ENCODE peak calls at places on chromosomes 2 and 18, in ten cellular contexts. E is GM12878, C is tibial artery, I is suprapubic skin, L is tibial nerve, D is GM23338, H is HCT116, J is neural progenitor cell, W is PC-3, S is A549. X is an unnamed sample. For H3K4me1, the result is how much of the 10 kb centered on the place peaks cover.

GRCh38 chr2:127790694-127791529 is 20.1 kb downstream of the WDR33 start:
- DNase-seq in J (no peak), H (no peak), D (no peak), L (no peak), I (no peak), W (no peak), C (no peak), S (no peak), E (no peak), X (no peak)

GRCh38 chr2:43142921-43143438 is 83.4 kb downstream of the ZFP36L2 start:
- DNase-seq in W (no peak), C (no peak), E (no peak), J (no peak), H (peak), S (no peak), D (no peak), I (no peak), L (no peak), X (no peak)

GRCh38 chr2:60442608-60443007 is 110.8 kb downstream of the BCL11A start:
- DNase-seq in D (no peak), I (no peak), C (no peak), W (no peak), J (no peak), H (no peak), S (no peak), E (no peak), L (no peak), X (no peak)

GRCh38 chr2:160407393-160408204 is 86.0 kb downstream of the RBMS1 start:
- DNase-seq in J (peak), I (peak), L (no peak), W (peak), D (peak), E (no peak), H (no peak), C (peak), S (peak), X (peak)

GRCh38 chr2:195580156-195580555 is 76.9 kb upstream of the SLC39A10 start:
- DNase-seq in L (no peak), D (no peak), E (no peak), I (no peak), H (no peak), S (no peak), J (no peak), W (no peak), C (no peak), X (no peak)

GRCh38 chr2:113157108-113157896 is 16.5 kb upstream of the PSD4 start:
- DNase-seq in I (no peak), H (no peak), L (no peak), C (peak), D (peak), E (no peak), S (no peak), W (peak), J (peak), X (no peak)

GRCh38 chr2:177998006-177998405 is 74.6 kb downstream of the PDE11A start:
- DNase-seq in I (no peak), J (no peak), E (no peak), H (no peak), D (no peak), S (no peak), C (no peak), L (no peak), W (no peak), X (peak)

GRCh38 chr18:58335821-58336220 is 291.8 kb downstream of the NEDD4L start:
- DNase-seq in H (no peak), I (no peak), J (no peak), L (no peak), D (peak), C (no peak), S (no peak), E (no peak), W (no peak), X (no peak)

GRCh38 chr18:33830210-33830609 is 252.2 kb downstream of the ASXL3 start:
- DNase-seq in W (no peak), C (no peak), H (no peak), L (no peak), J (no peak), D (no peak), I (no peak), S (no peak), E (no peak), X (no peak)

GRCh38 chr2:140502951-140503630 is 1627.7 kb downstream of the LRP1B start:
- DNase-seq in I (no peak), C (no peak), J (no peak), L (no peak), D (no peak), H (no peak), E (no peak), S (no peak), W (peak), X (no peak)

GRCh38 chr18:79440316-79440715 is 44.6 kb downstream of the NFATC1 start:
- DNase-seq in I (no peak), H (no peak), S (no peak), L (no peak), W (no peak), E (no peak), D (no peak), C (no peak), J (no peak), X (no peak)

GRCh38 chr2:224780096-224780495 is 63.9 kb upstream of the CCDC195 start:
- DNase-seq in S (no peak), W (no peak), E (no peak), J (no peak), L (no peak), D (no peak), H (no peak), I (no peak), C (no peak), X (no peak)

GRCh38 chr18:23094411-23095165 is 40.7 kb upstream of the CABLES1 start:
- DNase-seq in D (peak), C (no peak), J (peak), S (no peak), E (no peak), L (no peak), I (no peak), H (no peak), W (no peak), X (no peak)
- H3K27ac ChIP-seq in D (no peak), C (no peak), J (no peak), S (no peak), E (no peak), L (no peak), I (no peak), H (no peak), W (no peak), X (no peak)

GRCh38 chr2:28627722-28628480 is 123.7 kb upstream of the PPP1CB start:
- DNase-seq in D (no peak), W (no peak), J (no peak), H (no peak), C (peak), E (no peak), I (no peak), L (no peak), S (no peak), X (no peak)
- H3K4me1 ChIP-seq in D (under half), W (under half), J (under half), H (under half), C (under half), E (under half), I (under half), L (under half), S (under half), X (under half)

GRCh38 chr18:59916746-59917145 is 16.9 kb downstream of the PMAIP1 start:
- DNase-seq in D (no peak), I (no peak), W (peak), S (no peak), H (no peak), J (no peak), C (no peak), E (no peak), L (no peak), X (peak)

GRCh38 chr18:59915606-59916005 is 15.8 kb downstream of the PMAIP1 start:
- DNase-seq in C (no peak), S (no peak), I (no peak), J (no peak), D (no peak), W (peak), E (no peak), L (no peak), H (no peak), X (peak)

GRCh38 chr18:59917422-59917821 is 17.6 kb downstream of the PMAIP1 start:
- DNase-seq in I (no peak), C (no peak), E (no peak), S (no peak), L (no peak), J (no peak), H (no peak), W (peak), D (peak), X (peak)

GRCh38 chr18:59919026-59919425 is 19.2 kb downstream of the PMAIP1 start:
- DNase-seq in E (no peak), S (no peak), C (no peak), H (no peak), D (no peak), J (no peak), W (no peak), I (no peak), L (no peak), X (peak)

GRCh38 chr18:59918320-59918755 is 18.5 kb downstream of the PMAIP1 start:
- DNase-seq in W (peak), E (peak), C (no peak), S (peak), H (peak), I (no peak), D (no peak), L (no peak), J (peak), X (peak)
- H3K27ac ChIP-seq in W (peak), E (peak), C (no peak), S (peak), H (peak), I (no peak), D (no peak), L (no peak), J (no peak), X (peak)

GRCh38 chr2:12589802-12590320 is 126.9 kb upstream of the TRIB2 start:
- DNase-seq in I (no peak), S (no peak), H (no peak), L (no peak), J (peak), C (no peak), E (no peak), W (no peak), D (no peak), X (no peak)
- H3K4me1 ChIP-seq in I (under half), S (under half), H (under half), L (under half), J (under half), C (under half), E (under half), W (under half), D (under half), X (under half)

DNA sequence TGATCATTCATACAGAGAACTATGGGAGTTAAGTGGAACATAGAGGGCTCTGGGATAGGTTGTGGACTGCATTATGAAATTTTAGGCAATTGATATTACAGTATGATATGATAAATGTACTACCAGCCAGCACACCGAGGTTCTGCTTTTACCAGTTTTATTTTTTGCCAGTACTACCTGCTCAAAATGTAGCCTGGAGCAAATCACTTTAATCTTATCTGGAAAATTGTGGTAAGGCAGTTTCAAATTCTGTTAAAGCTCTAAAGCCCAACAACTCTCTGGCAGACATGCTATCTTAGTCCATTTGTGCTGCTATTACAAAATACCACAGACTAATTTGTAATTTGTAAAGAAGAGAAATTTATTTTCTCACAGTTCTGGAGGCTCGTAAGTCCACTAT is 474.9 kb upstream of the CWC22 start:
- DNase-seq in I (no peak), C (no peak), L (no peak), W (no peak), H (no peak), E (no peak), J (no peak), D (no peak), S (no peak), X (no peak)
- H3K27ac ChIP-seq in I (no peak), C (no peak), L (no peak), W (no peak), H (no peak), E (no peak), J (no peak), D (no peak), S (no peak), X (no peak)

DNA sequence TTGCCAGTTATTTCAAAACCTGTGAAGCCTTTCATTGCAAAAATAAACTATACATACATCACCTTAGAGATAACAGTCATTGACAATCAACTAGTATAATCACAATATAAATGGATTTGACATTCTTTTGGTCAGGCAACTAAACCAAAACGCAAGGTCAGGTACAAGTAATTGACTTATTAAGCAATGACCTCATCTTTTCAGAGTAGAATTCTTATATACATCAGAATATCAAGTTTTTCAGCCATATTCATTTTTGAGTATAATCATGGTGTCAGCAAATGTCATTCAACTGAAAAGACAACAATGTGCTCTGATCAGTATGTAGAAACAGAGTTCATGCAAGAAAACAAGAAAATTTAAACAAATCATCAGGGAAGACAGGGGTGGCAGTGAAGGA is 208.6 kb downstream of the TGIF1 start:
- DNase-seq in L (no peak), C (no peak), I (no peak), S (no peak), D (no peak), J (no peak), E (no peak), W (no peak), H (no peak), X (no peak)
- H3K4me1 ChIP-seq in L (under half), C (under half), I (under half), S (under half), D (under half), J (under half), E (under half), W (under half), H (half or more), X (under half)